ENCODE peak calls at places on chromosome 18, in six cellular contexts. One of them, this sample, is unnamed.

GRCh38 chr18:23236876-23237468 is 101.7 kb downstream of the CABLES1 start:
- DNase-seq in cardiac fibroblast: no peak
- DNase-seq in AG04449: no peak
- DNase-seq in pancreas: no peak
- DNase-seq in A549: no peak
- DNase-seq in PC-3: no peak
- DNase-seq in this sample: no peak

GRCh38 chr18:21598726-21599584 is 1.5 kb downstream of the ESCO1 start:
- DNase-seq in PC-3: peak
- DNase-seq in cardiac fibroblast: peak
- DNase-seq in A549: peak
- DNase-seq in pancreas: no peak
- DNase-seq in AG04449: no peak
- DNase-seq in this sample: no peak

GRCh38 chr18:68803371-68803770 is 5.5 kb downstream of the CCDC102B start:
- DNase-seq in cardiac fibroblast: peak
- DNase-seq in A549: no peak
- DNase-seq in pancreas: peak
- DNase-seq in AG04449: peak
- DNase-seq in PC-3: no peak
- DNase-seq in this sample: peak

GRCh38 chr18:77208969-77209368 is 40.7 kb upstream of the GALR1 start:
- DNase-seq in PC-3: peak
- DNase-seq in pancreas: no peak
- DNase-seq in cardiac fibroblast: peak
- DNase-seq in AG04449: no peak
- DNase-seq in A549: no peak
- DNase-seq in this sample: no peak

GRCh38 chr18:33871363-33872025 is 293.5 kb downstream of the ASXL3 start:
- DNase-seq in AG04449: no peak
- DNase-seq in pancreas: no peak
- DNase-seq in A549: no peak
- DNase-seq in cardiac fibroblast: no peak
- DNase-seq in PC-3: no peak
- DNase-seq in this sample: no peak

GRCh38 chr18:23276456-23276855 is 141.2 kb downstream of the CABLES1 start:
- DNase-seq in A549: no peak
- DNase-seq in AG04449: no peak
- DNase-seq in pancreas: no peak
- DNase-seq in cardiac fibroblast: no peak
- DNase-seq in PC-3: no peak
- DNase-seq in this sample: peak

GRCh38 chr18:45108754-45109153 is 428.1 kb downstream of the SETBP1 start:
- DNase-seq in AG04449: no peak
- DNase-seq in PC-3: no peak
- DNase-seq in A549: no peak
- DNase-seq in cardiac fibroblast: no peak
- DNase-seq in pancreas: no peak
- DNase-seq in this sample: no peak

GRCh38 chr18:53850918-53851317 is 373.6 kb downstream of the MBD2 start:
- DNase-seq in AG04449: no peak
- DNase-seq in A549: no peak
- DNase-seq in PC-3: no peak
- DNase-seq in cardiac fibroblast: no peak
- DNase-seq in pancreas: no peak
- DNase-seq in this sample: no peak

GRCh38 chr18:34947711-34948125 is 93.5 kb upstream of the MAPRE2 start:
- DNase-seq in cardiac fibroblast: peak
- DNase-seq in PC-3: peak
- DNase-seq in pancreas: no peak
- DNase-seq in A549: peak
- DNase-seq in AG04449: no peak
- DNase-seq in this sample: no peak

GRCh38 chr18:50144535-50144934 is 50.4 kb downstream of the MYO5B start:
- DNase-seq in A549: no peak
- DNase-seq in cardiac fibroblast: no peak
- DNase-seq in AG04449: no peak
- DNase-seq in PC-3: no peak
- DNase-seq in pancreas: no peak
- DNase-seq in this sample: no peak

GRCh38 chr18:23380001-23380550 is 73.0 kb upstream of the RIOK3 start:
- DNase-seq in pancreas: no peak
- DNase-seq in A549: peak
- DNase-seq in AG04449: no peak
- DNase-seq in PC-3: peak
- DNase-seq in cardiac fibroblast: peak
- DNase-seq in this sample: no peak

GRCh38 chr18:52992041-52992440 is 652.0 kb downstream of the DCC start:
- DNase-seq in A549: peak
- DNase-seq in PC-3: no peak
- DNase-seq in cardiac fibroblast: no peak
- DNase-seq in AG04449: no peak
- DNase-seq in pancreas: no peak
- DNase-seq in this sample: no peak

GRCh38 chr18:76388891-76389423 is 106.1 kb downstream of the ZNF516 start:
- DNase-seq in AG04449: no peak
- DNase-seq in pancreas: no peak
- DNase-seq in cardiac fibroblast: no peak
- DNase-seq in PC-3: no peak
- DNase-seq in A549: no peak
- DNase-seq in this sample: no peak

GRCh38 chr18:24263078-24263477 is 124.2 kb downstream of the CABYR start:
- DNase-seq in A549: no peak
- DNase-seq in AG04449: no peak
- DNase-seq in cardiac fibroblast: no peak
- DNase-seq in pancreas: no peak
- DNase-seq in PC-3: no peak
- DNase-seq in this sample: no peak

GRCh38 chr18:9772847-9773677 is 65.0 kb downstream of the RAB31 start:
- DNase-seq in PC-3: no peak
- DNase-seq in cardiac fibroblast: no peak
- DNase-seq in pancreas: no peak
- DNase-seq in AG04449: no peak
- DNase-seq in A549: no peak
- DNase-seq in this sample: no peak

GRCh38 chr18:77762632-77763031 is 513.0 kb downstream of the GALR1 start:
- DNase-seq in cardiac fibroblast: no peak
- DNase-seq in A549: no peak
- DNase-seq in AG04449: no peak
- DNase-seq in pancreas: no peak
- DNase-seq in PC-3: no peak
- DNase-seq in this sample: no peak

GRCh38 chr18:61965306-61965705 is 72.5 kb upstream of the RNF152 start:
- DNase-seq in PC-3: no peak
- DNase-seq in pancreas: no peak
- DNase-seq in AG04449: no peak
- DNase-seq in cardiac fibroblast: peak
- DNase-seq in A549: no peak
- DNase-seq in this sample: no peak

GRCh38 chr18:27599202-27599829 is 414.2 kb upstream of the CHST9 start:
- DNase-seq in AG04449: no peak
- DNase-seq in PC-3: peak
- DNase-seq in pancreas: peak
- DNase-seq in cardiac fibroblast: peak
- DNase-seq in A549: peak
- DNase-seq in this sample: peak

GRCh38 chr18:27595121-27595848 is 410.2 kb upstream of the CHST9 start:
- DNase-seq in pancreas: no peak
- DNase-seq in cardiac fibroblast: no peak
- DNase-seq in A549: no peak
- DNase-seq in PC-3: no peak
- DNase-seq in AG04449: no peak
- DNase-seq in this sample: no peak

GRCh38 chr18:27602092-27602491 is 417.0 kb upstream of the CHST9 start:
- DNase-seq in cardiac fibroblast: no peak
- DNase-seq in AG04449: no peak
- DNase-seq in A549: no peak
- DNase-seq in pancreas: no peak
- DNase-seq in PC-3: no peak
- DNase-seq in this sample: no peak

GRCh38 chr18:27604583-27604982 is 419.5 kb upstream of the CHST9 start:
- DNase-seq in pancreas: no peak
- DNase-seq in cardiac fibroblast: peak
- DNase-seq in AG04449: no peak
- DNase-seq in A549: no peak
- DNase-seq in PC-3: peak
- DNase-seq in this sample: no peak

DNA sequence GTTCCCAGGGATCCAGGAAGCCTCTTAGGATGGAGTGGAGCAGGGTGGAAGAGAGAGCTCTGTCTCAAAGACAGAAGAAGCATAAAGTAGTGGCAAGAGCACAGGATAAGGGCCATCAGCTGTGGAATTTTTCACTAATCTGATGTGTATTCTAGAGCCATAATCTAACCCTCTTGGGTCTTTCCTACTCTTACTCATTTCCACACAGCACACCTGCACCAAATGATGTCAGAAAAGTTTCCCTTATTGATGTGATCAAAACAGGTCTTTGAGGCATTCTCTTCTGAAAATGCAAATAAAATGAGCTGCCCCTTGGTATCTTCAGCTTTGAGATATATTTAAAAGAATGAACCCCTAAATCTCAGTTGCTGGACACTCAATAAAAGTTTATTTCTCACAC is 415.1 kb upstream of the CHST9 start:
- DNase-seq in AG04449: no peak
- DNase-seq in PC-3: no peak
- DNase-seq in pancreas: no peak
- DNase-seq in A549: no peak
- DNase-seq in cardiac fibroblast: no peak
- DNase-seq in this sample: no peak
- TF ChIP-seq CTCF in AG04449: no peak
- TF ChIP-seq CTCF in PC-3: no peak
- TF ChIP-seq CTCF in pancreas: no peak
- TF ChIP-seq CTCF in A549: no peak
- TF ChIP-seq CTCF in cardiac fibroblast: no peak
- TF ChIP-seq CTCF in this sample: no peak

DNA sequence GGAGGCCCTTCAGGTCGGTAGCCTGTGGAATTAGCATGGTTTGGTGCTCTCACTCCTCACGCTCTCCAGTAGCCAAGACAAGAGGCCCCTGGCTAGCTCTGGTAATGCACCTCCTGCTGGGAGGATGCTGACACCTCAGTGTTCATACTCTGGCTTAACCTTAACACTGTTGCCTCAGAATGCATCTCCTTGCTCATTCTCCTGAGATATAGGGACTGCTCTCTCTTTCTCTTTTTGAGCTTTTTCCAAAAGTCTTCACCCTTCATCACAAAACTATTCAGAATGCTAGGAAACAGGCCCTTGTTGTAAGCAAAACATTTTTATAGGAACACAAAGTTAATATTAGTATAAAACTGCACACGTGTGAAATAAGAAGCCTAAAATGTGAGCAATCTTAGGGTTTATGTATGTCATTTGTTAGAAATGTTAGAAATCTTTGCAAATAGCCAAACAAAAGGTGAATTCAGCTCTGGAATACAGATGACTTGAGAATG is 17.3 kb upstream of the IMPA2 start:
- DNase-seq in cardiac fibroblast: peak
- DNase-seq in A549: peak
- DNase-seq in AG04449: no peak
- DNase-seq in pancreas: no peak
- DNase-seq in PC-3: no peak
- DNase-seq in this sample: no peak
- TF ChIP-seq CTCF in cardiac fibroblast: peak
- TF ChIP-seq CTCF in A549: no peak
- TF ChIP-seq CTCF in AG04449: peak
- TF ChIP-seq CTCF in pancreas: no peak
- TF ChIP-seq CTCF in PC-3: peak
- TF ChIP-seq CTCF in this sample: no peak

GRCh38 chr18:57784034-57784815 is 18.9 kb downstream of the ATP8B1 start:
- DNase-seq in cardiac fibroblast: peak
- DNase-seq in PC-3: peak
- DNase-seq in AG04449: no peak
- DNase-seq in A549: no peak
- DNase-seq in pancreas: no peak
- DNase-seq in this sample: no peak
- TF ChIP-seq CTCF in cardiac fibroblast: no peak
- TF ChIP-seq CTCF in PC-3: no peak
- TF ChIP-seq CTCF in AG04449: no peak
- TF ChIP-seq CTCF in A549: no peak
- TF ChIP-seq CTCF in pancreas: no peak
- TF ChIP-seq CTCF in this sample: no peak

DNA sequence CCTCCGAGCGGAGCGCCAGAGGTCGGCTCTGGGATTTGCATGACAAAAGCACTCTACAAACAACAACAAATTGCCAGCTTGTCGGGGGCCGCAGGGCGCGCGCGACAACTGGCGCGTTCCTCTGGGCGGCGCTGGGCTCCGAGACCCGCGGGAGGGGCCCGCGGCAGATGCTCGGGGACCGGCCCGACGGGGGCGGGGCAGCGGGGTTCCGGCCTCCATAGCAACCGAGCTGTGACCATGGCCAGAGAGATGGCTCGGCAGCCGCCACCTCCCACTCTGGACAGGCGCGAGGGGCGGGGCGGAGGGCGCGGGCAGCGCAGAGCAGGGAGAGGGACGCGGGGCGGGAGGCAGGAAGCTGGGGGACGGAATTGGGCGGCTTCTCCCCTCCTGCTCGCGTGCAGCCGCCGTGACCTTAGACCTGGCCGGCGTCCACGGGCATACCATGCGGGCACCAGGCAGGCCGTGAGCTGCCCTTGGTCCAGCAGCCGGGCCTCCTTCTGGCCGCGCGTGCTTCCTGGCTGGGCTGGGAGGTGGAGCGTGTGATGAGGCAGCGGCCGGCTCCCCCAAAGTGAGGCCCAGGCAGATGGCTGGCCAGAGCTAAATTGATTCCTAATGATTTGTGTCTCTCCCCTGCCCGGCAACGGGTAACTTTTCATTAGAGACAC is 171.5 kb downstream of the CELF4 start:
- DNase-seq in AG04449: peak
- DNase-seq in A549: peak
- DNase-seq in PC-3: no peak
- DNase-seq in pancreas: peak
- DNase-seq in cardiac fibroblast: peak
- DNase-seq in this sample: peak
- TF ChIP-seq CTCF in AG04449: peak
- TF ChIP-seq CTCF in A549: no peak
- TF ChIP-seq CTCF in PC-3: no peak
- TF ChIP-seq CTCF in pancreas: no peak
- TF ChIP-seq CTCF in cardiac fibroblast: no peak
- TF ChIP-seq CTCF in this sample: no peak